ENCODE peak calls at places on chromosomes 12 and 14, in six cellular contexts. D is mucosa of gallbladder; G is stimulated activated CD8-positive, alpha-beta memory T cell treated with anti-CD3 and anti-CD28 coated beads, Interleukin-15, amount 100 ng/mL, for 48 hours; P is WTC11; R is posterior cingulate gyrus; V is astrocyte. T is an unnamed sample.

GRCh38 chr12:94426049-94426448 is 33.6 kb downstream of the CEP83 start:
- DNase-seq in D (no peak), G (no peak), P (no peak), R (no peak), V (no peak), T (no peak)

GRCh38 chr12:8549381-8549780 is 8.7 kb upstream of the CLEC4E start:
- DNase-seq in D (no peak), G (no peak), P (no peak), R (no peak), V (peak), T (no peak)

GRCh38 chr12:90672081-90672480 is 282.9 kb downstream of the CCER1 start:
- DNase-seq in D (no peak), G (no peak), P (no peak), R (no peak), V (peak), T (no peak)

GRCh38 chr14:99277534-99277933 is 5.5 kb upstream of the BCL11B start:
- DNase-seq in D (no peak), G (no peak), P (no peak), R (no peak), V (peak), T (peak)

GRCh38 chr12:89752331-89752730 is 43.7 kb upstream of the ATP2B1 start:
- DNase-seq in D (no peak), G (no peak), P (no peak), R (peak), V (no peak), T (no peak)

GRCh38 chr12:75289678-75290200 is 40.4 kb downstream of the CAPS2 start:
- DNase-seq in D (no peak), G (no peak), P (no peak), R (no peak), V (no peak), T (no peak)

GRCh38 chr12:44317651-44318126 is 481.8 kb downstream of the TMEM117 start:
- DNase-seq in D (no peak), G (no peak), P (peak), R (no peak), V (peak), T (peak)

GRCh38 chr12:8698132-8698829 is 490 bp downstream of the RIMKLB start:
- DNase-seq in D (peak), G (peak), P (peak), R (peak), V (peak), T (peak)

GRCh38 chr14:77027538-77028383 is 747 bp downstream of the IRF2BPL start:
- DNase-seq in D (peak), G (peak), P (peak), R (peak), V (peak), T (peak)

GRCh38 chr12:47845066-47845465 is 25.4 kb upstream of the HDAC7 start:
- DNase-seq in D (no peak), G (no peak), P (no peak), R (no peak), V (no peak), T (no peak)

GRCh38 chr12:77500124-77500523 is 330.6 kb upstream of the NAV3 start:
- DNase-seq in D (no peak), G (no peak), P (no peak), R (no peak), V (peak), T (no peak)

GRCh38 chr14:104144911-104145825 is 6.8 kb downstream of the KIF26A start:
- DNase-seq in D (no peak), G (no peak), P (peak), R (peak), V (no peak), T (no peak)

GRCh38 chr14:61754627-61755381 is 7.4 kb upstream of the SNAPC1 start:
- DNase-seq in D (no peak), G (no peak), P (no peak), R (no peak), V (peak), T (no peak)

GRCh38 chr12:121144416-121144914 is 11.8 kb downstream of the P2RX7 start:
- DNase-seq in D (no peak), G (no peak), P (no peak), R (no peak), V (no peak), T (no peak)

GRCh38 chr12:1473418-1473817 is 121.0 kb downstream of the FBXL14 start:
- DNase-seq in D (no peak), G (peak), P (no peak), R (no peak), V (peak), T (peak)

GRCh38 chr12:50725011-50725899 is 38.6 kb upstream of the ATF1 start:
- DNase-seq in D (no peak), G (no peak), P (no peak), R (no peak), V (peak), T (no peak)

GRCh38 chr12:21111733-21112132 is 19.3 kb upstream of the SLCO1B1 start:
- DNase-seq in D (no peak), G (no peak), P (no peak), R (no peak), V (no peak), T (no peak)

GRCh38 chr14:63893701-63894458 is 41.1 kb downstream of the SYNE2 start:
- DNase-seq in D (peak), G (no peak), P (no peak), R (no peak), V (peak), T (no peak)

GRCh38 chr12:128783129-128783574 is 40.6 kb downstream of the SLC15A4 start:
- DNase-seq in D (no peak), G (no peak), P (no peak), R (no peak), V (peak), T (no peak)

GRCh38 chr14:73452341-73453191 is 5.8 kb downstream of the NUMB start:
- DNase-seq in D (no peak), G (no peak), P (no peak), R (no peak), V (peak), T (no peak)

GRCh38 chr12:79927772-79928474 is 7.0 kb downstream of the PPP1R12A start:
- DNase-seq in D (no peak), G (no peak), P (no peak), R (no peak), V (peak), T (no peak)

GRCh38 chr14:54503476-54503875 is 6.2 kb upstream of the CGRRF1 start:
- DNase-seq in D (no peak), G (no peak), P (no peak), R (no peak), V (peak), T (no peak)

GRCh38 chr12:56628671-56629458 is 1.3 kb downstream of the BAZ2A start:
- DNase-seq in D (peak), G (no peak), P (peak), R (peak), V (peak), T (peak)

GRCh38 chr12:129772463-129773169 is 131.2 kb downstream of the TMEM132D start:
- DNase-seq in D (no peak), G (no peak), P (no peak), R (no peak), V (peak), T (no peak)

GRCh38 chr12:13347241-13348043 is 150.9 kb downstream of the EMP1 start:
- DNase-seq in D (no peak), G (peak), P (no peak), R (peak), V (peak), T (peak)

GRCh38 chr12:132302466-132303358 is 26.7 kb downstream of the GALNT9 start:
- DNase-seq in D (no peak), G (no peak), P (no peak), R (peak), V (no peak), T (no peak)

GRCh38 chr12:103590271-103590670 is 3.2 kb downstream of the STAB2 start:
- DNase-seq in D (no peak), G (no peak), P (no peak), R (no peak), V (no peak), T (no peak)

GRCh38 chr14:35378638-35379568 is 25.6 kb downstream of the NFKBIA start:
- DNase-seq in D (no peak), G (no peak), P (no peak), R (no peak), V (no peak), T (no peak)

GRCh38 chr12:103779410-103780092 is 61.5 kb downstream of the NT5DC3 start:
- DNase-seq in D (no peak), G (no peak), P (no peak), R (no peak), V (peak), T (no peak)

GRCh38 chr14:54786191-54786755 is 116.4 kb downstream of the GCH1 start:
- DNase-seq in D (no peak), G (no peak), P (no peak), R (no peak), V (no peak), T (no peak)